ENCODE peak calls at places on chromosome 17, in six cellular contexts. J, E, W, D, T and O are unnamed samples.

GRCh38 chr17:33520404-33521032 is 227.4 kb upstream of the ASIC2 start:
- DNase-seq in J (peak; percentile 61), E (peak; percentile 1), W (peak; percentile 71), D (no peak), T (peak; percentile 23), O (peak; percentile 55)

GRCh38 chr17:79362996-79363305 is 247.9 kb downstream of the RBFOX3 start:
- DNase-seq in J (no peak), E (no peak), W (no peak), D (no peak), T (no peak), O (no peak)

GRCh38 chr17:1762233-1762905 is 509 bp downstream of the SERPINF1 start:
- DNase-seq in J (no peak), E (peak; percentile 39), W (peak; percentile 55), D (no peak), T (peak; percentile 88), O (no peak)

GRCh38 chr17:69335018-69335417 is 8.1 kb upstream of the ABCA5 start:
- DNase-seq in J (peak; percentile 39), E (peak; percentile 60), W (peak; percentile 12), D (no peak), T (peak; percentile 46), O (peak; percentile 22)

GRCh38 chr17:30476726-30477082 is 504 bp upstream of the GOSR1 start:
- DNase-seq in J (no peak), E (peak; percentile 7), W (peak; percentile 60), D (no peak), T (peak; percentile 9), O (peak; percentile 12)

GRCh38 chr17:81665205-81666091 is 957 bp downstream of the OXLD1 start:
- DNase-seq in J (peak; percentile 64), E (peak; percentile 6), W (peak; percentile 68), D (no peak), T (peak; percentile 47), O (peak; percentile 53)

GRCh38 chr17:71118039-71118438 is 948.7 kb downstream of the KCNJ2 start:
- DNase-seq in J (peak; percentile 14), E (peak; percentile 18), W (no peak), D (no peak), T (no peak), O (peak; percentile 28)

GRCh38 chr17:32927724-32928526 is at the start of gene TMEM98:
- DNase-seq in J (no peak), E (peak; percentile 12), W (peak; percentile 45), D (no peak), T (no peak), O (peak; percentile 22)

GRCh38 chr17:8119575-8120519 is 1.5 kb upstream of the ALOXE3 start:
- DNase-seq in J (peak; percentile 89), E (peak; percentile 92), W (peak; percentile 89), D (peak; percentile 97), T (peak; percentile 93), O (no peak)

GRCh38 chr17:27282054-27282501 is 11.8 kb upstream of the WSB1 start:
- DNase-seq in J (no peak), E (peak; percentile 50), W (no peak), D (peak; percentile 49), T (no peak), O (no peak)

GRCh38 chr17:36049643-36050042 is 14.4 kb upstream of the CCL18 start:
- DNase-seq in J (no peak), E (no peak), W (no peak), D (no peak), T (no peak), O (no peak)

GRCh38 chr17:17844079-17844478 is 7.3 kb upstream of the SREBF1 start:
- DNase-seq in J (no peak), E (no peak), W (no peak), D (no peak), T (no peak), O (no peak)

GRCh38 chr17:13337864-13338371 is 263.8 kb downstream of the HS3ST3A1 start:
- DNase-seq in J (peak; percentile 36), E (peak; percentile 78), W (peak; percentile 65), D (no peak), T (peak; percentile 42), O (peak; percentile 45)

GRCh38 chr17:8016632-8017424 is 14.4 kb downstream of the GUCY2D start:
- DNase-seq in J (peak; percentile 62), E (no peak), W (peak; percentile 60), D (no peak), T (no peak), O (peak; percentile 76)

GRCh38 chr17:57436565-57436964 is 180.2 kb downstream of the MSI2 start:
- DNase-seq in J (no peak), E (no peak), W (no peak), D (no peak), T (no peak), O (no peak)

GRCh38 chr17:34393401-34393800 is 30.4 kb upstream of the CCL1 start:
- DNase-seq in J (no peak), E (no peak), W (no peak), D (no peak), T (no peak), O (no peak)

GRCh38 chr17:56831364-56832095 is 2.2 kb downstream of the C17orf67 start:
- DNase-seq in J (no peak), E (no peak), W (no peak), D (no peak), T (no peak), O (no peak)

GRCh38 chr17:39867891-39868553 is at the start of gene ZPBP2:
- DNase-seq in J (no peak), E (no peak), W (no peak), D (no peak), T (no peak), O (no peak)

GRCh38 chr17:29929006-29929543 is 953 bp downstream of the SSH2 start:
- DNase-seq in J (no peak), E (no peak), W (peak; percentile 40), D (no peak), T (peak; percentile 21), O (peak; percentile 16)

GRCh38 chr17:40417258-40417608 is 463 bp downstream of the TOP2A start:
- DNase-seq in J (no peak), E (peak; percentile 5), W (peak; percentile 71), D (no peak), T (peak; percentile 43), O (peak; percentile 17)

GRCh38 chr17:511833-512251 is 159.2 kb upstream of the RPH3AL start:
- DNase-seq in J (no peak), E (peak; percentile 6), W (no peak), D (no peak), T (no peak), O (no peak)

GRCh38 chr17:35930211-35931065 is at the start of gene RDM1:
- DNase-seq in J (peak; percentile 97), E (peak; percentile 34), W (peak; percentile 95), D (peak; percentile 53), T (no peak), O (peak; percentile 86)

GRCh38 chr17:83155128-83156081 is 76.0 kb downstream of the METRNL start:
- DNase-seq in J (no peak), E (peak; percentile 44), W (no peak), D (no peak), T (no peak), O (no peak)

GRCh38 chr17:61157246-61157887 is 242.3 kb upstream of the TBX2 start:
- DNase-seq in J (peak; percentile 42), E (peak; percentile 71), W (peak; percentile 27), D (no peak), T (no peak), O (peak; percentile 61)

GRCh38 chr17:14760212-14760611 is 459.3 kb downstream of the HS3ST3B1 start:
- DNase-seq in J (no peak), E (no peak), W (no peak), D (no peak), T (no peak), O (no peak)

GRCh38 chr17:81727324-81728031 is 15.4 kb downstream of the SLC25A10 start:
- DNase-seq in J (no peak), E (no peak), W (no peak), D (no peak), T (peak; percentile 95), O (no peak)

GRCh38 chr17:7314719-7315569 is at the start of gene GPS2:
- DNase-seq in J (peak; percentile 95), E (peak; percentile 71), W (peak; percentile 89), D (no peak), T (peak; percentile 81), O (peak; percentile 92)

GRCh38 chr17:73595068-73595865 is 49.0 kb downstream of the SDK2 start:
- DNase-seq in J (peak; percentile 72), E (no peak), W (no peak), D (no peak), T (no peak), O (peak; percentile 55)

DNA sequence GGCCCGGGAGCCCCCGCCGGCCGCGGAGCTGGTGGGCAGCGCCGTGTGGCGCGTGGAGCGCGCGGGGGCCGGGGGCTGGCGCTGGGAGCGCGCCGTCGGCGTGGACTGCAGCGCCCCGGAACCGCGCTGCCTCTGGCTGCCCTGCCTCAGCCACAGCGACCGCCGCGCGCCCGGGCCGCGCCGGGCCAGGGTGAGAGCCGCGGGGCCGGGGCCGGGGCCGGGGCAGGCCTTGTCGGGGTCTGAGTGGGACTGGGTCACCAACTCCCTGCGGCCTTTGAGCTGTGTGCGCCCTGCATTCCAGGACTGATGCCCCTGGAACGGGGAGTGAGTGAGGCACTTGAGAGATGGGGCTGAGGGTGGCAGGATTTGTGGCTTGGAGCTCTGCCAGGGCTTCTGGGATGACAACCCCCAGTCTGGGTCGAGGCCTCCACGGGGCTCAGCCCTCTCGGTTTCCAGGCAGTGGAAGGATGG is 25.7 kb downstream of the ARHGAP23 start:
- DNase-seq in J (no peak), E (peak; percentile 38), W (no peak), D (no peak), T (no peak), O (no peak)
- TF ChIP-seq BHLHE40 in J (no peak), E (no peak), W (no peak), D (no peak), T (no peak), O (no peak)

DNA sequence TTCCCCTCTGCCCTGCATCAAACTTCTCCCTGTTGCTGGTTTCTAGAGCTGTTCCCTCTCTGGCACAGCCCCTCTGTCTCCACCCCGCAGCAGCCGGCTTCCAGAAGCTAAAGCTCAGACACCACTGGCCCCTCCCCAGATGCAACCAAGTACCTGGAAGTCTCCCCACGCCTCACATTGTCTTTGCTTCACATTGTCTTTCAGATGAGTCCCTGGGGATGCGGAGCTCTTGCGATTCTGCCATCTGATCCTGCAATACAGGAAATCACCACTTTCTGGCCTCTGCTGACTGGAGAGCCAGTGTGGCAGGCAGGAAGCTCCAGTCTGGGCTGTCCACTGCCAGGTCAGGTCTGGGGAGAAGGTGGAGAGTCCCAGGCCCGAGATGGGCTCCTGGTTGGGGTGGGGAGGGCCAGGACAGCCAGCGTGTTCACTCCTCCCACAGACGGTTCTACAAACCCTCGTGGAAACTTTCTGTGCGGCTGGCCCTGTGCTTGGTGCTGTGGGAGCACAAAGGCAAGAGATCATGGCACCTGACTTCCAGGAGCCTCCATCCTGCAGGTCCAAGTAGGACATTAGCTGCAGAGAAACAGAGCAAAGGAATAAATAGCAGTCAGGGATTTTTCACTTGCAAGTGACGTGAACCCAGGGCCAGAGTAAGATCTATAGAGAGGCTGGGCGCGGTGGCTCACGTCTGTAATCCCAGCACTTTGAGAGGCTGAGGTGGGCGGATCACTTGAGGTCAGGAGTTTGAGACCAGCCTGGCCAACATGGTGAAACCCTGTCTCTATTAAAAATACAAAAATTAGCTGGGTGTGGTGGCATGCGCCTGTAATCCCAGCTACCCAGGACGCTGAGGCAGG is 47.9 kb upstream of the MAP3K14 start:
- DNase-seq in J (no peak), E (peak; percentile 37), W (no peak), D (no peak), T (no peak), O (peak; percentile 30)
- TF ChIP-seq BHLHE40 in J (no peak), E (no peak), W (no peak), D (no peak), T (no peak), O (no peak)

GRCh38 chr17:48547839-48548686 is 3.2 kb upstream of the HOXB2 start:
- DNase-seq in J (no peak), E (peak; percentile 88), W (peak; percentile 91), D (no peak), T (no peak), O (peak; percentile 33)
- TF ChIP-seq BHLHE40 in J (no peak), E (peak; percentile 70), W (peak; percentile 65), D (no peak), T (no peak), O (no peak)

GRCh38 chr17:77387891-77388290 is 247.1 kb downstream of the SEC14L1 start:
- DNase-seq in J (no peak), E (no peak), W (no peak), D (no peak), T (no peak), O (no peak)
- TF ChIP-seq BHLHE40 in J (no peak), E (no peak), W (no peak), D (no peak), T (no peak), O (no peak)